ENCODE peak calls at places on chromosomes 3 and 15, in ten cellular contexts. Z is thyroid gland; B is AG09319; Q is NCI-H524 treated with DMSO at 0.1 percent for 48 hours; O is osteoblast; L is T-helper 2 cell treated with Interferon-gamma antibody and Interleukin-4, amounts not matched to agents 5 μg/mL and 100 μg/mL, for 36 hours; T is NCI-H1436; P is CD8-positive, alpha-beta memory T cell; X is T-helper 17 cell; A is ELR. G is an unnamed sample.

GRCh38 chr15:38961886-38962285 is 397.3 kb upstream of the RASGRP1 start:
- DNase-seq in Z (no peak), B (peak), Q (no peak), O (no peak), L (no peak), T (no peak), P (no peak), X (no peak), A (no peak), G (no peak)

GRCh38 chr3:69244036-69244435 is 121.6 kb upstream of the LMOD3 start:
- DNase-seq in Z (no peak), B (no peak), Q (no peak), O (no peak), L (no peak), T (no peak), P (no peak), X (no peak), A (no peak), G (no peak)

GRCh38 chr3:79651536-79652065 is 116.2 kb downstream of the ROBO1 start:
- DNase-seq in Z (peak), B (no peak), Q (no peak), O (no peak), L (no peak), T (no peak), P (no peak), X (no peak), A (peak), G (no peak)

GRCh38 chr3:171177553-171177952 is 151.0 kb upstream of the SLC2A2 start:
- DNase-seq in Z (no peak), B (no peak), Q (no peak), O (no peak), L (no peak), T (no peak), P (no peak), X (no peak), A (no peak), G (no peak)

GRCh38 chr3:57068437-57069089 is 8.1 kb downstream of the SPATA12 start:
- DNase-seq in Z (peak), B (peak), Q (no peak), O (peak), L (no peak), T (no peak), P (no peak), X (no peak), A (peak), G (no peak)

GRCh38 chr3:44108481-44108880 is 133.2 kb upstream of the TOPAZ1 start:
- DNase-seq in Z (no peak), B (no peak), Q (peak), O (no peak), L (no peak), T (no peak), P (no peak), X (no peak), A (no peak), G (no peak)

GRCh38 chr15:45132844-45133560 is 3.2 kb downstream of the DUOX1 start:
- DNase-seq in Z (no peak), B (no peak), Q (no peak), O (peak), L (no peak), T (no peak), P (no peak), X (no peak), A (peak), G (no peak)

GRCh38 chr3:174325834-174326705 is 533.1 kb upstream of the NAALADL2 start:
- DNase-seq in Z (no peak), B (peak), Q (no peak), O (peak), L (no peak), T (no peak), P (no peak), X (no peak), A (peak), G (no peak)

GRCh38 chr3:86990171-86990733 is 697 bp downstream of the VGLL3 start:
- DNase-seq in Z (peak), B (no peak), Q (no peak), O (peak), L (no peak), T (no peak), P (no peak), X (no peak), A (peak), G (no peak)

GRCh38 chr3:110711851-110712396 is 359.7 kb upstream of the NECTIN3 start:
- DNase-seq in Z (no peak), B (no peak), Q (no peak), O (no peak), L (no peak), T (no peak), P (no peak), X (no peak), A (peak), G (no peak)

G was measured in CD8-positive, alpha-beta T cell.